ENCODE peak calls at places on chromosomes 7 and 10, in four cellular contexts. U is esophagus squamous epithelium, Q is H1, J is body of pancreas. K is an unnamed sample.

GRCh38 chr10:21523557-21524008 is 1.9 kb downstream of the SKIDA1 start:
- DNase-seq in U (no peak), Q (no peak), J (no peak), K (no peak)

GRCh38 chr7:38189256-38189938 is 11.4 kb downstream of the STARD3NL start:
- DNase-seq in U (no peak), Q (no peak), J (no peak), K (no peak)

GRCh38 chr7:116030626-116031276 is at the start of gene TFEC:
- DNase-seq in U (no peak), Q (no peak), J (no peak), K (no peak)

GRCh38 chr7:17239683-17240521 is 58.5 kb upstream of the AHR start:
- DNase-seq in U (no peak), Q (no peak), J (no peak), K (no peak)

GRCh38 chr7:25098096-25099046 is 26.7 kb downstream of the CYCS start:
- DNase-seq in U (no peak), Q (peak; percentile 55), J (peak; percentile 49), K (peak; percentile 15)

GRCh38 chr10:48801026-48801425 is 116.4 kb downstream of the WDFY4 start:
- DNase-seq in U (no peak), Q (no peak), J (no peak), K (no peak)

GRCh38 chr7:142303650-142304049 is 45.8 kb upstream of the PRSS58 start:
- DNase-seq in U (no peak), Q (no peak), J (no peak), K (no peak)

GRCh38 chr7:56213574-56213973 is 97.4 kb upstream of the NUPR2 start:
- DNase-seq in U (no peak), Q (no peak), J (no peak), K (no peak)

GRCh38 chr10:28291881-28292297 is 11.0 kb downstream of the MPP7 start:
- DNase-seq in U (no peak), Q (no peak), J (peak; percentile 61), K (no peak)

GRCh38 chr10:99531696-99532050 is 1.1 kb upstream of the NKX2-3 start:
- DNase-seq in U (no peak), Q (no peak), J (no peak), K (no peak)

GRCh38 chr7:155066417-155066950 is 3.6 kb upstream of the HTR5A start:
- DNase-seq in U (no peak), Q (no peak), J (peak; percentile 83), K (no peak)

GRCh38 chr7:50921114-50921513 is 138.4 kb upstream of the GRB10 start:
- DNase-seq in U (no peak), Q (no peak), J (peak; percentile 65), K (no peak)

GRCh38 chr7:47580811-47581331 is 1.0 kb downstream of the TNS3 start:
- DNase-seq in U (no peak), Q (no peak), J (no peak), K (no peak)

GRCh38 chr7:147068877-147069276 is 952.3 kb downstream of the CNTNAP2 start:
- DNase-seq in U (no peak), Q (no peak), J (no peak), K (no peak)

GRCh38 chr7:139753079-139753692 is 24.6 kb downstream of the HIPK2 start:
- DNase-seq in U (no peak), Q (no peak), J (no peak), K (no peak)

GRCh38 chr7:136325578-136325977 is 348.4 kb upstream of the MTPN start:
- DNase-seq in U (no peak), Q (no peak), J (no peak), K (no peak)

GRCh38 chr7:107712025-107712424 is 31.9 kb upstream of the CBLL1 start:
- DNase-seq in U (no peak), Q (no peak), J (no peak), K (no peak)

GRCh38 chr10:78867555-78867939 is 201.2 kb upstream of the ZMIZ1 start:
- DNase-seq in U (no peak), Q (peak; percentile 27), J (no peak), K (no peak)

GRCh38 chr10:101565936-101566332 is 22.1 kb downstream of the POLL start:
- DNase-seq in U (no peak), Q (no peak), J (peak; percentile 9), K (no peak)
- H3K4me3 ChIP-seq in U (no peak overlapping the region), Q (no peak overlapping the region), J (no peak overlapping the region), K (no peak overlapping the region)

GRCh38 chr10:103742779-103743178 is 112.6 kb downstream of the SH3PXD2A start:
- DNase-seq in U (no peak), Q (no peak), J (no peak), K (no peak)
- TF ChIP-seq POLR2A in U (no peak), Q (no peak), J (no peak), K (no peak)

GRCh38 chr10:123136221-123136805 is 543 bp downstream of the HMX3 start:
- DNase-seq in U (no peak), Q (peak; percentile 79), J (no peak), K (no peak)

GRCh38 chr10:123134915-123135414 is 805 bp upstream of the HMX3 start:
- DNase-seq in U (no peak), Q (no peak), J (no peak), K (no peak)

GRCh38 chr10:123135415-123136141 is at the start of gene HMX3:
- DNase-seq in U (no peak), Q (peak; percentile 85), J (no peak), K (no peak)

GRCh38 chr10:123139165-123139520 is 3.4 kb downstream of the HMX3 start:
- DNase-seq in U (no peak), Q (no peak), J (no peak), K (no peak)

DNA sequence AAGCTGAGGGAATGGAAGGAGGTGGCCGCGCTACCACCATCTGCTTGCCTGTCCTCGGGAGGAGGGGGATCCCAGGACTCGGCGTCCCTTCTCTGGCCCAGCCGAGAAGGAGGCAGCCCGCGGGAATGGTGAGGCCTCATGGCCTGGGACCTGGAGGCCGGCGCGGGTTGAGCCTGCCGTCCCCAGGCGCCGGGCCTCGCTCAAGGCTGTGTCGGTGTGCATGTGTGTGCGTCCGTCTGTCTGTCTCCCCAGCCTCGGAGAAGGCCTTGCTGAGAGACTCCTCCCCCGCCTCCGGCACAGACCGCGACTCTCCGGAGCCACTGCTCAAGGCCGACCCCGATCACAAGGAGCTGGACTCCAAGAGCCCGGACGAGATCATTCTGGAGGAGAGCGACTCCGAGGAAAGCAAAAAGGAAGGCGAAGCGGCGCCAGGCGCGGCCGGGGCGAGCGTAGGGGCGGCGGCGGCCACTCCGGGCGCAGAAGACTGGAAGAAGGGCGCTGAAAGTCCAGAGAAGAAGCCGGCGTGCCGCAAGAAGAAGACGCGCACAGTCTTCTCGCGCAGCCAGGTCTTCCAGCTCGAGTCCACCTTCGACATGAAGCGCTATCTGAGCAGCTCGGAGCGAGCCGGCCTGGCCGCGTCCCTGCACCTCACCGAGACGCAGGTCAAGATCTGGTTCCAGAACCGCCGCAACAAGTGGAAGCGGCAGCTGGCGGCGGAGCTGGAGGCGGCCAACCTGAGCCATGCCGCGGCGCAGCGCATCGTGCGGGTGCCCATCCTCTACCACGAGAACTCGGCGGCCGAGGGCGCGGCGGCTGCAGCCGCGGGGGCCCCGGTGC is 1.3 kb downstream of the HMX3 start:
- DNase-seq in U (no peak), Q (peak; percentile 80), J (no peak), K (no peak)
- H3K27me3 ChIP-seq in U (peaks cover 61% of the 10 kb centered on the region), Q (peaks cover 77% of the 10 kb centered on the region), J (peaks cover 9% of the 10 kb centered on the region), K (peaks cover 10% of the 10 kb centered on the region)

GRCh38 chr10:131978851-131979250 is 2.9 kb downstream of the BNIP3 start:
- DNase-seq in U (no peak), Q (no peak), J (no peak), K (no peak)

GRCh38 chr10:131979336-131979735 is 2.4 kb downstream of the BNIP3 start:
- DNase-seq in U (no peak), Q (no peak), J (no peak), K (no peak)

GRCh38 chr10:131980757-131981428 is 830 bp downstream of the BNIP3 start:
- DNase-seq in U (no peak), Q (peak; percentile 66), J (peak; percentile 57), K (no peak)

GRCh38 chr10:131980321-131980720 is 1.4 kb downstream of the BNIP3 start:
- DNase-seq in U (no peak), Q (no peak), J (no peak), K (no peak)

GRCh38 chr10:131979821-131980270 is 1.9 kb downstream of the BNIP3 start:
- DNase-seq in U (no peak), Q (no peak), J (peak; percentile 50), K (no peak)
- H3K4me3 ChIP-seq in U (peak overlapping the region; percentile 77), Q (no peak overlapping the region), J (no peak overlapping the region), K (peak overlapping the region; percentile 5)